ENCODE peak calls at places on chromosomes 5 and 9, in eight cellular contexts. C, K, Q, I, D, B, U and Y are unnamed samples.

GRCh38 chr5:62284946-62285891 is 20.8 kb upstream of the KIF2A start:
- DNase-seq in C (no peak), K (no peak), Q (no peak), I (no peak), D (no peak), B (no peak), U (peak; percentile 44), Y (peak; percentile 18)

GRCh38 chr5:111635946-111636315 is 121.1 kb downstream of the NREP start:
- DNase-seq in C (no peak), K (no peak), Q (no peak), I (peak; percentile 39), D (no peak), B (no peak), U (no peak), Y (no peak)

GRCh38 chr9:79637180-79637925 is 65.6 kb downstream of the TLE4 start:
- DNase-seq in C (no peak), K (no peak), Q (peak; percentile 13), I (peak; percentile 56), D (no peak), B (no peak), U (no peak), Y (no peak)

GRCh38 chr9:106203832-106204516 is 509.6 kb downstream of the TMEM38B start:
- DNase-seq in C (no peak), K (no peak), Q (no peak), I (no peak), D (no peak), B (no peak), U (no peak), Y (no peak)

GRCh38 chr9:117687532-117687931 is 16.7 kb upstream of the TLR4 start:
- DNase-seq in C (no peak), K (no peak), Q (no peak), I (no peak), D (no peak), B (peak; percentile 27), U (no peak), Y (no peak)

GRCh38 chr5:102753889-102754498 is 1.1 kb upstream of the PAM start:
- DNase-seq in C (peak; percentile 4), K (no peak), Q (no peak), I (no peak), D (no peak), B (no peak), U (no peak), Y (no peak)

GRCh38 chr9:134058716-134059115 is 9.1 kb downstream of the BRD3 start:
- DNase-seq in C (no peak), K (no peak), Q (no peak), I (peak; percentile 9), D (no peak), B (no peak), U (no peak), Y (no peak)

GRCh38 chr9:134210908-134211810 is 46.8 kb upstream of the RNU6ATAC start:
- DNase-seq in C (no peak), K (no peak), Q (no peak), I (no peak), D (peak; percentile 51), B (no peak), U (no peak), Y (no peak)

GRCh38 chr5:36728697-36729543 is 122.5 kb downstream of the SLC1A3 start:
- DNase-seq in C (peak; percentile 25), K (no peak), Q (peak; percentile 41), I (peak; percentile 73), D (no peak), B (peak; percentile 40), U (peak; percentile 80), Y (peak; percentile 50)

GRCh38 chr5:132266836-132267160 is 9.3 kb downstream of the PDLIM4 start:
- DNase-seq in C (no peak), K (no peak), Q (no peak), I (no peak), D (no peak), B (no peak), U (no peak), Y (no peak)

GRCh38 chr9:83062011-83062652 is 810 bp downstream of the RASEF start:
- DNase-seq in C (peak; percentile 68), K (no peak), Q (no peak), I (peak; percentile 18), D (no peak), B (peak; percentile 67), U (no peak), Y (no peak)

GRCh38 chr9:109166771-109167601 is at the start of gene FRRS1L:
- DNase-seq in C (no peak), K (no peak), Q (no peak), I (no peak), D (no peak), B (no peak), U (no peak), Y (no peak)

GRCh38 chr9:122218070-122218884 is 10.5 kb downstream of the LHX6 start:
- DNase-seq in C (no peak), K (no peak), Q (no peak), I (no peak), D (no peak), B (no peak), U (no peak), Y (no peak)

GRCh38 chr9:109499061-109499630 is 1.0 kb upstream of the PTPN3 start:
- DNase-seq in C (no peak), K (no peak), Q (no peak), I (no peak), D (no peak), B (no peak), U (no peak), Y (no peak)

GRCh38 chr9:127074561-127075548 is 47.6 kb downstream of the ANGPTL2 start:
- DNase-seq in C (peak; percentile 69), K (no peak), Q (no peak), I (no peak), D (peak; percentile 64), B (no peak), U (no peak), Y (no peak)

GRCh38 chr5:62621280-62621679 is 42.7 kb downstream of the LRRC70 start:
- DNase-seq in C (no peak), K (no peak), Q (no peak), I (no peak), D (no peak), B (no peak), U (no peak), Y (no peak)

DNA sequence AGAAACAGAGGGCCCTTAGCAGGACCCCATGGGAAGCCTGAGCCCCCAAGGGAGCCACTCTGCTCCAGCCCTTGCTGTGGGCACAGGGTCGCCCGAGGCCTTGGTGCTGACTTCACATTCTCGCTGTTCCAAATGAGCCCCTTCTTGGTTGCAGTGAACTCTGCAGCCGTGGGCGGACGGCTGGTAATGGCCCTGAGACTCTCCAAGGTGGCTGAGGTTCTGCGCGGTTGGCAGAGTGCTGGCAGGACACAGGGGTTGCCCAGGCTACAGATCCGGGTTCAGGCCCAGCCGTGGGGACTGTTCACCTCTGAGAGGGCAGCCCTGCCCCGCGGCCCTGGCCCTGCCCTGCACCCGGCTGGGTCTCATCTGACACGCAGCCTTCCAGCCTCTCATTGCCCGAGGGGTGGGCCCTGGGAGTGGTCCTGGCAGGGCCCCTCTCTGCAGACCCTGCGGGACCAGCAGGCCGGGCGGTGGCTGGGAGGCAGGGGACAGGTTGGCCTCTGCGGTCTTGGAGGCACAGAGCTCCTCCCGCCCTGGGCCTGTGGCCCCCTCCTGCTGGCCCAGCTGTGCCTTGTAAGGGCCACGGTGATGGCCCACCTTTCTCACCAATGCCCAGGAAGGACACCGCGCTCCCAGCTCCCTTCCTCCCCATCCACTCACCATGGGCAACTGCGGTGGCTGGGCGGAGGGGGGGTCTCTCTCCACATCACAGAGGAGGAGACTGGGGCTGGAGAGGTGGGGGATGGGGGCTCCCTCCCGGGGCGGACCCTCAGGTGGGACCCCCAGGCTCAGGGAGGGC is 51.6 kb downstream of the AHRR start:
- DNase-seq in C (no peak), K (no peak), Q (no peak), I (no peak), D (no peak), B (no peak), U (peak; percentile 66), Y (no peak)
- H3K4me3 ChIP-seq in C (no peak overlapping the region), K (peak overlapping the region; percentile 15), Q (no peak overlapping the region), I (no peak overlapping the region), D (peak overlapping the region; percentile 48), B (no peak overlapping the region), U (peak overlapping the region; percentile 70), Y (no peak overlapping the region)

GRCh38 chr9:15298362-15298761 is 8.7 kb downstream of the TTC39B start:
- DNase-seq in C (no peak), K (no peak), Q (no peak), I (no peak), D (no peak), B (no peak), U (no peak), Y (no peak)
- H3K4me3 ChIP-seq in C (no peak overlapping the region), K (no peak overlapping the region), Q (no peak overlapping the region), I (no peak overlapping the region), D (no peak overlapping the region), B (no peak overlapping the region), U (no peak overlapping the region), Y (peak overlapping the region; percentile 72)

DNA sequence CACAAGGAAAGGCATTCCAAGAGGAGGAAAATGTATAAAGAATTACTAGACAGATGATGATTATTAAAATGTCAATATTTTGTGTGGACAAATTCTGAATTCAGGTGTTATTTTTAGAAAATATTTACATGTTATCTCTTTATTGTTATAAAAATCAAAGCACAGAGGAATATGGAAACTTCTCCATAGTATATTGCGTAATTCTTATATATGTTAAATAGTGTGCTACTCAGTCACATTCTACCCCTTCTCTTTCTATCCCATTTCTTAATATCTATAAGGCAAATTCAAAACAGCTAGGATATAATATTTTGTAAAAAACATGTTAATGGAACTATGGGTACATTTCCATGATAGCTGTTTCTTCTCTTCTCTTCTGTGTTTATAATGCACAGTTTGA is 546.8 kb upstream of the FTMT start:
- DNase-seq in C (no peak), K (no peak), Q (no peak), I (no peak), D (no peak), B (no peak), U (no peak), Y (no peak)
- H3K4me3 ChIP-seq in C (no peak overlapping the region), K (no peak overlapping the region), Q (no peak overlapping the region), I (no peak overlapping the region), D (no peak overlapping the region), B (no peak overlapping the region), U (no peak overlapping the region), Y (no peak overlapping the region)

GRCh38 chr9:84782228-84782866 is 112.8 kb downstream of the NTRK2 start:
- DNase-seq in C (no peak), K (no peak), Q (no peak), I (peak; percentile 9), D (no peak), B (no peak), U (no peak), Y (no peak)
- H3K4me3 ChIP-seq in C (no peak overlapping the region), K (no peak overlapping the region), Q (no peak overlapping the region), I (no peak overlapping the region), D (peak overlapping the region; percentile 16), B (no peak overlapping the region), U (no peak overlapping the region), Y (no peak overlapping the region)

GRCh38 chr5:166977916-166978434 is 1313.5 kb upstream of the WWC1 start:
- DNase-seq in C (no peak), K (no peak), Q (no peak), I (no peak), D (no peak), B (no peak), U (no peak), Y (no peak)

GRCh38 chr5:166980666-166981065 is 1310.8 kb upstream of the WWC1 start:
- DNase-seq in C (no peak), K (no peak), Q (no peak), I (no peak), D (no peak), B (no peak), U (no peak), Y (no peak)

DNA sequence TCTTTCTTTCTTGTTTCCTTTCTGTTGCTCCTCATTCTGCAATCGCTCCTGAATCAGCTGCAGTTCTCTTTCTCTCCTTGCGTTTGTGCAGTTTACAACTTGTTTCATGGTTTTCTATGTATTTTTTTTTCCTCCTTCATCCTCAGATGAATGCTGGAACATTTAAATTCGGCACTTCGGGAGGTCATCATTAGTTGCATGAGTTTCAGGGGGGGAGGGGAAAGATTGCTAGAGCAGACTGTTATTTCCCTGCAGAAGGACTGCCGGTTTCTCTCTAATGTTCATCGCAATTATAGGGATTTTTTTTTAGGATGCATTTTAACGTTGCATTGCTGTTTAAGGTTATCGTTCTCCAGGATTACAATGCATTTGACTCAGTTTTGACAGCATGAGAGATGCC is 1311.9 kb upstream of the WWC1 start:
- DNase-seq in C (no peak), K (no peak), Q (no peak), I (no peak), D (no peak), B (no peak), U (no peak), Y (no peak)
- H3K4me3 ChIP-seq in C (no peak overlapping the region), K (no peak overlapping the region), Q (no peak overlapping the region), I (no peak overlapping the region), D (peak overlapping the region; percentile 53), B (no peak overlapping the region), U (no peak overlapping the region), Y (no peak overlapping the region)